ENCODE peak calls at places on chromosomes 16 and 17, in seven cellular contexts. One of them, this sample, is unnamed.

GRCh38 chr17:65564793-65565192 is 3.3 kb upstream of the AXIN2 start:
- DNase-seq in HL-60: no peak
- DNase-seq in CD8-positive, alpha-beta T cell: no peak
- DNase-seq in astrocyte of the spinal cord: peak; percentile 42
- DNase-seq in tibial artery: peak; percentile 36
- DNase-seq in uterus: peak; percentile 72
- DNase-seq in lower leg skin: no peak
- DNase-seq in this sample: no peak

GRCh38 chr17:65990593-65990992 is 201.3 kb downstream of the CEP112 start:
- DNase-seq in HL-60: no peak
- DNase-seq in CD8-positive, alpha-beta T cell: no peak
- DNase-seq in astrocyte of the spinal cord: no peak
- DNase-seq in tibial artery: no peak
- DNase-seq in uterus: no peak
- DNase-seq in lower leg skin: no peak
- DNase-seq in this sample: no peak

GRCh38 chr17:37698132-37698615 is 46.7 kb downstream of the HNF1B start:
- DNase-seq in HL-60: no peak
- DNase-seq in CD8-positive, alpha-beta T cell: no peak
- DNase-seq in astrocyte of the spinal cord: peak; percentile 51
- DNase-seq in tibial artery: no peak
- DNase-seq in uterus: no peak
- DNase-seq in lower leg skin: no peak
- DNase-seq in this sample: no peak

GRCh38 chr16:24900230-24900629 is 54.5 kb downstream of the SLC5A11 start:
- DNase-seq in HL-60: no peak
- DNase-seq in CD8-positive, alpha-beta T cell: no peak
- DNase-seq in astrocyte of the spinal cord: no peak
- DNase-seq in tibial artery: no peak
- DNase-seq in uterus: no peak
- DNase-seq in lower leg skin: no peak
- DNase-seq in this sample: no peak

GRCh38 chr17:15232517-15232915 is 32.6 kb downstream of the PMP22 start:
- DNase-seq in HL-60: no peak
- DNase-seq in CD8-positive, alpha-beta T cell: no peak
- DNase-seq in astrocyte of the spinal cord: no peak
- DNase-seq in tibial artery: no peak
- DNase-seq in uterus: no peak
- DNase-seq in lower leg skin: no peak
- DNase-seq in this sample: no peak

GRCh38 chr16:85384831-85385462 is 228.2 kb upstream of the GSE1 start:
- DNase-seq in HL-60: no peak
- DNase-seq in CD8-positive, alpha-beta T cell: no peak
- DNase-seq in astrocyte of the spinal cord: no peak
- DNase-seq in tibial artery: no peak
- DNase-seq in uterus: no peak
- DNase-seq in lower leg skin: no peak
- DNase-seq in this sample: no peak

GRCh38 chr17:44198721-44199552 is 747 bp downstream of the ATXN7L3 start:
- DNase-seq in HL-60: no peak
- DNase-seq in CD8-positive, alpha-beta T cell: no peak
- DNase-seq in astrocyte of the spinal cord: peak; percentile 36
- DNase-seq in tibial artery: peak; percentile 44
- DNase-seq in uterus: peak; percentile 61
- DNase-seq in lower leg skin: peak; percentile 92
- DNase-seq in this sample: no peak

GRCh38 chr16:391885-392335 is 5.1 kb upstream of the NME4 start:
- DNase-seq in HL-60: peak; percentile 54
- DNase-seq in CD8-positive, alpha-beta T cell: peak; percentile 62
- DNase-seq in astrocyte of the spinal cord: peak; percentile 85
- DNase-seq in tibial artery: no peak
- DNase-seq in uterus: peak; percentile 58
- DNase-seq in lower leg skin: peak; percentile 90
- DNase-seq in this sample: peak; percentile 45

GRCh38 chr17:36945959-36946725 is 2.6 kb upstream of the AATF start:
- DNase-seq in HL-60: no peak
- DNase-seq in CD8-positive, alpha-beta T cell: no peak
- DNase-seq in astrocyte of the spinal cord: no peak
- DNase-seq in tibial artery: no peak
- DNase-seq in uterus: no peak
- DNase-seq in lower leg skin: peak; percentile 74
- DNase-seq in this sample: no peak

GRCh38 chr16:8868272-8869211 is at the start of gene CARHSP1:
- DNase-seq in HL-60: peak; percentile 88
- DNase-seq in CD8-positive, alpha-beta T cell: peak; percentile 55
- DNase-seq in astrocyte of the spinal cord: peak; percentile 92
- DNase-seq in tibial artery: peak; percentile 85
- DNase-seq in uterus: peak; percentile 84
- DNase-seq in lower leg skin: peak; percentile 97
- DNase-seq in this sample: no peak

GRCh38 chr16:23498863-23499262 is 11.4 kb downstream of the GGA2 start:
- DNase-seq in HL-60: no peak
- DNase-seq in CD8-positive, alpha-beta T cell: no peak
- DNase-seq in astrocyte of the spinal cord: no peak
- DNase-seq in tibial artery: no peak
- DNase-seq in uterus: no peak
- DNase-seq in lower leg skin: no peak
- DNase-seq in this sample: no peak

GRCh38 chr17:42519546-42520444 is 16.2 kb upstream of the NAGLU start:
- DNase-seq in HL-60: no peak
- DNase-seq in CD8-positive, alpha-beta T cell: no peak
- DNase-seq in astrocyte of the spinal cord: peak; percentile 99
- DNase-seq in tibial artery: peak; percentile 98
- DNase-seq in uterus: peak; percentile 97
- DNase-seq in lower leg skin: peak; percentile 97
- DNase-seq in this sample: peak; percentile 99

GRCh38 chr16:56606688-56607618 is 1.4 kb upstream of the MT2A start:
- DNase-seq in HL-60: no peak
- DNase-seq in CD8-positive, alpha-beta T cell: no peak
- DNase-seq in astrocyte of the spinal cord: peak; percentile 97
- DNase-seq in tibial artery: peak; percentile 92
- DNase-seq in uterus: peak; percentile 80
- DNase-seq in lower leg skin: peak; percentile 98
- DNase-seq in this sample: peak; percentile 93

GRCh38 chr17:60542066-60542465 is 16.0 kb upstream of the APPBP2 start:
- DNase-seq in HL-60: no peak
- DNase-seq in CD8-positive, alpha-beta T cell: no peak
- DNase-seq in astrocyte of the spinal cord: no peak
- DNase-seq in tibial artery: no peak
- DNase-seq in uterus: no peak
- DNase-seq in lower leg skin: no peak
- DNase-seq in this sample: no peak

GRCh38 chr16:1751946-1752345 is 19.4 kb downstream of the NME3 start:
- DNase-seq in HL-60: no peak
- DNase-seq in CD8-positive, alpha-beta T cell: no peak
- DNase-seq in astrocyte of the spinal cord: no peak
- DNase-seq in tibial artery: no peak
- DNase-seq in uterus: no peak
- DNase-seq in lower leg skin: no peak
- DNase-seq in this sample: no peak

GRCh38 chr16:23469814-23470213 is 16.8 kb upstream of the COG7 start:
- DNase-seq in HL-60: no peak
- DNase-seq in CD8-positive, alpha-beta T cell: no peak
- DNase-seq in astrocyte of the spinal cord: peak; percentile 33
- DNase-seq in tibial artery: no peak
- DNase-seq in uterus: no peak
- DNase-seq in lower leg skin: no peak
- DNase-seq in this sample: no peak

GRCh38 chr17:81487089-81487486 is 25.5 kb downstream of the ACTG1 start:
- DNase-seq in HL-60: no peak
- DNase-seq in CD8-positive, alpha-beta T cell: no peak
- DNase-seq in astrocyte of the spinal cord: no peak
- DNase-seq in tibial artery: no peak
- DNase-seq in uterus: no peak
- DNase-seq in lower leg skin: no peak
- DNase-seq in this sample: no peak

GRCh38 chr17:65535777-65536572 is 25.5 kb downstream of the AXIN2 start:
- DNase-seq in HL-60: no peak
- DNase-seq in CD8-positive, alpha-beta T cell: no peak
- DNase-seq in astrocyte of the spinal cord: no peak
- DNase-seq in tibial artery: no peak
- DNase-seq in uterus: no peak
- DNase-seq in lower leg skin: no peak
- DNase-seq in this sample: no peak

GRCh38 chr16:1345087-1345486 is 6.6 kb downstream of the TSR3 start:
- DNase-seq in HL-60: no peak
- DNase-seq in CD8-positive, alpha-beta T cell: no peak
- DNase-seq in astrocyte of the spinal cord: no peak
- DNase-seq in tibial artery: no peak
- DNase-seq in uterus: no peak
- DNase-seq in lower leg skin: no peak
- DNase-seq in this sample: no peak

GRCh38 chr17:6830383-6830986 is 1.0 kb downstream of the TEKT1 start:
- DNase-seq in HL-60: no peak
- DNase-seq in CD8-positive, alpha-beta T cell: no peak
- DNase-seq in astrocyte of the spinal cord: no peak
- DNase-seq in tibial artery: no peak
- DNase-seq in uterus: no peak
- DNase-seq in lower leg skin: no peak
- DNase-seq in this sample: no peak

DNA sequence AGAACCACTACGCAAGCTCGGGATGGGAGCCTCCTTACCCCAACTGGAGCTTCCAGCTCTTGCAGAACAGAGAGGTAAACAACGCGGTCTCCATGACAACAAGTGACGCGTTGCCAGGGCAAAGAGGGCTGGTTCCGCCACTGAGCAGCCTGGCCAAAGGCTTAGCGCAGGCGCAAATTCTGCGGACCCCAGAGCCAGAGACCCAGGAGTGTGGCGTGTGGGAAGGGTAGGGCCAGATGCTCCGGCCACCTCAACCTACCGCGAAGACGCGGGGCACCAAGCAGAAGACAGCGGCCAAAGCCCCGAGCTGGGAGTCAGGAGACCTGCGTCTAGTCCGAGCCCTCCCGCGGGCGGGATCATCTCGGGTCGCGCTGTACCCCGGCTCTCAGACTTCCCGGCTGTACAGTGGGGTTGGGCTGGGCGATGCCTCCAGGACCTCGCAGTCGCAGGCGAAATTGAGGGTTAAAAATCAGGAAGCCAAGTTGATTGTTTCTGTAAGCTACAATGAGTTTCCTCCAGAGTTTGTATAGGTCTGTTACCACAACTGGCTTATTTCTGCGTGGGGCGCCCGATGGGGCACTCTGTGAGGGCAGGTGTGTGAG is at the start of gene TEKT1:
- DNase-seq in HL-60: peak; percentile 38
- DNase-seq in CD8-positive, alpha-beta T cell: peak; percentile 54
- DNase-seq in astrocyte of the spinal cord: peak; percentile 33
- DNase-seq in tibial artery: peak; percentile 71
- DNase-seq in uterus: peak; percentile 38
- DNase-seq in lower leg skin: peak; percentile 93
- DNase-seq in this sample: no peak
- H3K4me3 ChIP-seq in HL-60: no peak within 1 kb of the TSS
- H3K4me3 ChIP-seq in CD8-positive, alpha-beta T cell: peak within 1 kb of the TSS; percentile 49
- H3K4me3 ChIP-seq in astrocyte of the spinal cord: peak within 1 kb of the TSS; percentile 6
- H3K4me3 ChIP-seq in tibial artery: no peak within 1 kb of the TSS
- H3K4me3 ChIP-seq in uterus: no peak within 1 kb of the TSS
- H3K4me3 ChIP-seq in lower leg skin: no peak within 1 kb of the TSS
- H3K4me3 ChIP-seq in this sample: peak within 1 kb of the TSS; percentile 14

GRCh38 chr17:8062435-8062806 is 23.6 kb downstream of the ALOX15B start:
- DNase-seq in HL-60: no peak
- DNase-seq in CD8-positive, alpha-beta T cell: no peak
- DNase-seq in astrocyte of the spinal cord: peak; percentile 41
- DNase-seq in tibial artery: no peak
- DNase-seq in uterus: no peak
- DNase-seq in lower leg skin: no peak
- DNase-seq in this sample: no peak

GRCh38 chr17:8063761-8064589 is 23.5 kb downstream of the ALOX12B start:
- DNase-seq in HL-60: no peak
- DNase-seq in CD8-positive, alpha-beta T cell: no peak
- DNase-seq in astrocyte of the spinal cord: no peak
- DNase-seq in tibial artery: no peak
- DNase-seq in uterus: no peak
- DNase-seq in lower leg skin: no peak
- DNase-seq in this sample: no peak

GRCh38 chr17:8062807-8063483 is 24.1 kb downstream of the ALOX15B start:
- DNase-seq in HL-60: no peak
- DNase-seq in CD8-positive, alpha-beta T cell: no peak
- DNase-seq in astrocyte of the spinal cord: no peak
- DNase-seq in tibial artery: no peak
- DNase-seq in uterus: no peak
- DNase-seq in lower leg skin: no peak
- DNase-seq in this sample: no peak

GRCh38 chr17:8066841-8067775 is 20.4 kb downstream of the ALOX12B start:
- DNase-seq in HL-60: no peak
- DNase-seq in CD8-positive, alpha-beta T cell: no peak
- DNase-seq in astrocyte of the spinal cord: no peak
- DNase-seq in tibial artery: no peak
- DNase-seq in uterus: no peak
- DNase-seq in lower leg skin: no peak
- DNase-seq in this sample: no peak

DNA sequence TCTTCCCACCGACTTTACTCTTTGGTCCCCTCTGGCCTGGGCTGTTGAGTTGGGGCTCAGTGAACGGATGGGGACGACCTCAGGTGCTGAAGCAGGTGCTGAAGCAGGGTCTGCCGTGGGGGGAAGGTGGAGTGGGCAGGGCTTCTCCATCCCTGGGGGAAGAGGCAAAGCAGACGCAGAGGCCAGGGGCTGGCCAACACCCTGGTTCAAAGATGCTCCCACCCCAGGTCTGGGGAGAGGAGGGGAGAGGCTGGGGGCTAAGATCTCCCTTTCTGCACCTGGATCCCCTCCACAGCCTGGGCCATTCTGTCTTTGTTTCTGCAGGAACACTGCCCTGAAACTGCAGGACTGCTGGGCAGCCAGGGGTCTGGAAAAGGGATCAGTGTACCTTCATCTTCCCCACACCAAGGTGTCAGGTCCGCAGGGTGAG is 22.9 kb downstream of the ALOX12B start:
- DNase-seq in HL-60: no peak
- DNase-seq in CD8-positive, alpha-beta T cell: no peak
- DNase-seq in astrocyte of the spinal cord: no peak
- DNase-seq in tibial artery: no peak
- DNase-seq in uterus: no peak
- DNase-seq in lower leg skin: no peak
- DNase-seq in this sample: no peak
- TF ChIP-seq CTCF in HL-60: no peak
- TF ChIP-seq CTCF in CD8-positive, alpha-beta T cell: no peak
- TF ChIP-seq CTCF in astrocyte of the spinal cord: no peak
- TF ChIP-seq CTCF in tibial artery: no peak
- TF ChIP-seq CTCF in uterus: no peak
- TF ChIP-seq CTCF in lower leg skin: no peak
- TF ChIP-seq CTCF in this sample: no peak

DNA sequence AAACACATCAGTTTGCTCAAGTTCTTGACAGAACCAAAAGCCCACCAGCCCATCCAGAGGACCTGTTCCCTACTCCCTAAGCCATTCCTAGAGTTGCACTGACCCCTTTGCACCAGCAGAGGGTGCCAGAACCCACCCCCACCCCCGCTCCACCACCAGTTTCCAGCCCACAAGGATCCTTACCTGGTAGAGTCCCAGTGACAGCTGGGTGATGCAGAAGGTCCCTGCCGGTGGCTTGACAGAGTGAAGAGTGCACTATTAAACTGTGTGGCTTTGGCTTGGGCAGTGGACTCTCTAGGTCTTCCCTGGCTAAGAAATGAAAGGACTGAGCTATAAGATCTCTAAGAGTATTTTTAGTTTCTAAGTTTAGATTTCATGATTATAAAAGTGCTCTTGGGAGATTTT is 73.3 kb upstream of the MTMR4 start:
- DNase-seq in HL-60: no peak
- DNase-seq in CD8-positive, alpha-beta T cell: peak; percentile 30
- DNase-seq in astrocyte of the spinal cord: peak; percentile 42
- DNase-seq in tibial artery: peak; percentile 29
- DNase-seq in uterus: peak; percentile 31
- DNase-seq in lower leg skin: peak; percentile 86
- DNase-seq in this sample: no peak
- H3K4me3 ChIP-seq in HL-60: no peak overlapping the region
- H3K4me3 ChIP-seq in CD8-positive, alpha-beta T cell: no peak overlapping the region
- H3K4me3 ChIP-seq in astrocyte of the spinal cord: no peak overlapping the region
- H3K4me3 ChIP-seq in tibial artery: no peak overlapping the region
- H3K4me3 ChIP-seq in uterus: no peak overlapping the region
- H3K4me3 ChIP-seq in lower leg skin: no peak overlapping the region
- H3K4me3 ChIP-seq in this sample: no peak overlapping the region

GRCh38 chr17:78144736-78145641 is 1.2 kb upstream of the C17orf99 start:
- DNase-seq in HL-60: no peak
- DNase-seq in CD8-positive, alpha-beta T cell: no peak
- DNase-seq in astrocyte of the spinal cord: no peak
- DNase-seq in tibial artery: no peak
- DNase-seq in uterus: peak; percentile 64
- DNase-seq in lower leg skin: no peak
- DNase-seq in this sample: no peak
- TF ChIP-seq CTCF in HL-60: no peak
- TF ChIP-seq CTCF in CD8-positive, alpha-beta T cell: no peak
- TF ChIP-seq CTCF in astrocyte of the spinal cord: no peak
- TF ChIP-seq CTCF in tibial artery: no peak
- TF ChIP-seq CTCF in uterus: no peak
- TF ChIP-seq CTCF in lower leg skin: no peak
- TF ChIP-seq CTCF in this sample: no peak

This sample was measured in AG04450.